ENCODE peak calls at places on chromosome 10, in ten cellular contexts. V is AG04449, A is brain microvascular endothelial cell, G is cardiac fibroblast, K is fibroblast of pulmonary artery, R is DND-41, F is keratinocyte, X is psoas muscle, Q is pancreas, N is lower lobe of right lung. O is an unnamed sample.

GRCh38 chr10:59868974-59869940 is 37.1 kb downstream of the CCDC6 start:
- DNase-seq in V (no peak), A (no peak), G (no peak), K (no peak), R (no peak), F (no peak), X (no peak), Q (no peak), N (no peak), O (no peak)

GRCh38 chr10:89916481-89916880 is 215.1 kb downstream of the KIF20B start:
- DNase-seq in V (no peak), A (no peak), G (peak), K (no peak), R (no peak), F (no peak), X (no peak), Q (no peak), N (no peak), O (no peak)

GRCh38 chr10:106935978-106936451 is 228.5 kb downstream of the SORCS1 start:
- DNase-seq in V (no peak), A (no peak), G (no peak), K (no peak), R (no peak), F (no peak), X (no peak), Q (no peak), N (no peak), O (peak)

GRCh38 chr10:17859492-17860156 is 50.5 kb downstream of the MRC1 start:
- DNase-seq in V (no peak), A (no peak), G (no peak), K (no peak), R (no peak), F (no peak), X (no peak), Q (no peak), N (no peak), O (peak)

GRCh38 chr10:50456711-50457110 is 167.0 kb downstream of the SGMS1 start:
- DNase-seq in V (no peak), A (no peak), G (no peak), K (no peak), R (no peak), F (no peak), X (no peak), Q (no peak), N (no peak), O (peak)

GRCh38 chr10:130396044-130396443 is 259.9 kb downstream of the GLRX3 start:
- DNase-seq in V (no peak), A (no peak), G (no peak), K (no peak), R (no peak), F (no peak), X (no peak), Q (no peak), N (no peak), O (no peak)

GRCh38 chr10:127431525-127431924 is 117.6 kb upstream of the NPS start:
- DNase-seq in V (no peak), A (no peak), G (no peak), K (no peak), R (no peak), F (no peak), X (no peak), Q (no peak), N (no peak), O (no peak)

GRCh38 chr10:110411047-110411410 is 86.7 kb upstream of the DUSP5 start:
- DNase-seq in V (no peak), A (peak), G (peak), K (peak), R (no peak), F (no peak), X (no peak), Q (no peak), N (no peak), O (no peak)

GRCh38 chr10:88330174-88330573 is 252.9 kb downstream of the RNLS start:
- DNase-seq in V (no peak), A (no peak), G (peak), K (no peak), R (no peak), F (no peak), X (no peak), Q (no peak), N (no peak), O (no peak)

GRCh38 chr10:103111031-103111917 is 81.8 kb downstream of the NT5C2 start:
- DNase-seq in V (no peak), A (no peak), G (peak), K (peak), R (no peak), F (no peak), X (no peak), Q (no peak), N (no peak), O (peak)

GRCh38 chr10:124009616-124010015 is 83.8 kb downstream of the CHST15 start:
- DNase-seq in V (no peak), A (no peak), G (no peak), K (no peak), R (no peak), F (no peak), X (peak), Q (no peak), N (no peak), O (no peak)

GRCh38 chr10:58820862-58821559 is 308.3 kb downstream of the BICC1 start:
- DNase-seq in V (peak), A (peak), G (peak), K (peak), R (no peak), F (peak), X (no peak), Q (no peak), N (no peak), O (no peak)

GRCh38 chr10:130038611-130039109 is 72.0 kb downstream of the C10orf143 start:
- DNase-seq in V (no peak), A (no peak), G (no peak), K (no peak), R (no peak), F (no peak), X (no peak), Q (no peak), N (no peak), O (no peak)

GRCh38 chr10:66746711-66747110 is 179.1 kb upstream of the LRRTM3 start:
- DNase-seq in V (no peak), A (no peak), G (no peak), K (no peak), R (no peak), F (no peak), X (no peak), Q (no peak), N (no peak), O (no peak)

GRCh38 chr10:79285315-79286185 is 61.7 kb upstream of the PPIF start:
- DNase-seq in V (no peak), A (no peak), G (no peak), K (no peak), R (no peak), F (no peak), X (no peak), Q (no peak), N (no peak), O (peak)

GRCh38 chr10:49577182-49577925 is 32.8 kb upstream of the SLC18A3 start:
- DNase-seq in V (no peak), A (no peak), G (no peak), K (no peak), R (no peak), F (no peak), X (no peak), Q (no peak), N (no peak), O (peak)

GRCh38 chr10:33234779-33235178 is 99.7 kb downstream of the NRP1 start:
- DNase-seq in V (no peak), A (peak), G (peak), K (no peak), R (no peak), F (no peak), X (no peak), Q (no peak), N (no peak), O (no peak)

GRCh38 chr10:73625004-73625883 is 16.0 kb downstream of the MYOZ1 start:
- DNase-seq in V (no peak), A (peak), G (peak), K (peak), R (peak), F (no peak), X (no peak), Q (no peak), N (no peak), O (no peak)

GRCh38 chr10:47259521-47259920 is 40.5 kb upstream of the GDF10 start:
- DNase-seq in V (no peak), A (no peak), G (no peak), K (no peak), R (no peak), F (no peak), X (no peak), Q (no peak), N (no peak), O (no peak)

GRCh38 chr10:33145451-33146188 is 187.6 kb upstream of the ITGB1 start:
- DNase-seq in V (no peak), A (no peak), G (peak), K (no peak), R (no peak), F (no peak), X (no peak), Q (no peak), N (no peak), O (no peak)

GRCh38 chr10:77493851-77494788 is 143.5 kb downstream of the KCNMA1 start:
- DNase-seq in V (no peak), A (no peak), G (peak), K (peak), R (no peak), F (no peak), X (no peak), Q (no peak), N (no peak), O (peak)

GRCh38 chr10:71975891-71976725 is 11.9 kb downstream of the CHST3 start:
- DNase-seq in V (no peak), A (peak), G (peak), K (peak), R (no peak), F (no peak), X (peak), Q (no peak), N (no peak), O (no peak)

GRCh38 chr10:1515121-1515779 is 222.1 kb downstream of the ADARB2 start:
- DNase-seq in V (no peak), A (no peak), G (no peak), K (no peak), R (no peak), F (no peak), X (no peak), Q (no peak), N (no peak), O (no peak)

GRCh38 chr10:23694921-23695824 is 256.3 kb downstream of the OTUD1 start:
- DNase-seq in V (no peak), A (no peak), G (no peak), K (no peak), R (no peak), F (no peak), X (no peak), Q (no peak), N (no peak), O (no peak)

GRCh38 chr10:23694446-23694920 is 255.6 kb downstream of the OTUD1 start:
- DNase-seq in V (no peak), A (no peak), G (no peak), K (no peak), R (no peak), F (no peak), X (no peak), Q (no peak), N (peak), O (no peak)

GRCh38 chr10:23695825-23696420 is 257.0 kb downstream of the OTUD1 start:
- DNase-seq in V (no peak), A (no peak), G (no peak), K (no peak), R (no peak), F (no peak), X (no peak), Q (no peak), N (no peak), O (no peak)

GRCh38 chr10:23693895-23694294 is 255.0 kb downstream of the OTUD1 start:
- DNase-seq in V (no peak), A (no peak), G (no peak), K (no peak), R (no peak), F (no peak), X (no peak), Q (no peak), N (no peak), O (no peak)

GRCh38 chr10:23693398-23693797 is 254.5 kb downstream of the OTUD1 start:
- DNase-seq in V (no peak), A (no peak), G (no peak), K (no peak), R (no peak), F (no peak), X (no peak), Q (no peak), N (peak), O (no peak)
- TF ChIP-seq CTCF in V (peak), A (peak), G (no peak), K (no peak), R (no peak), F (no peak), X (no peak), Q (no peak), N (no peak), O (no peak)

GRCh38 chr10:23439920-23440875 is 1.3 kb downstream of the OTUD1 start:
- DNase-seq in V (no peak), A (peak), G (peak), K (peak), R (no peak), F (no peak), X (peak), Q (peak), N (peak), O (peak)

GRCh38 chr10:23435378-23435777 is 3.5 kb upstream of the OTUD1 start:
- DNase-seq in V (no peak), A (no peak), G (no peak), K (no peak), R (no peak), F (no peak), X (no peak), Q (no peak), N (no peak), O (no peak)

GRCh38 chr10:23438547-23439451 is at the start of gene OTUD1:
- DNase-seq in V (peak), A (peak), G (peak), K (peak), R (peak), F (peak), X (peak), Q (peak), N (peak), O (peak)

GRCh38 chr10:23439452-23439919 is 611 bp downstream of the OTUD1 start:
- DNase-seq in V (no peak), A (no peak), G (peak), K (peak), R (no peak), F (no peak), X (no peak), Q (no peak), N (no peak), O (no peak)

DNA sequence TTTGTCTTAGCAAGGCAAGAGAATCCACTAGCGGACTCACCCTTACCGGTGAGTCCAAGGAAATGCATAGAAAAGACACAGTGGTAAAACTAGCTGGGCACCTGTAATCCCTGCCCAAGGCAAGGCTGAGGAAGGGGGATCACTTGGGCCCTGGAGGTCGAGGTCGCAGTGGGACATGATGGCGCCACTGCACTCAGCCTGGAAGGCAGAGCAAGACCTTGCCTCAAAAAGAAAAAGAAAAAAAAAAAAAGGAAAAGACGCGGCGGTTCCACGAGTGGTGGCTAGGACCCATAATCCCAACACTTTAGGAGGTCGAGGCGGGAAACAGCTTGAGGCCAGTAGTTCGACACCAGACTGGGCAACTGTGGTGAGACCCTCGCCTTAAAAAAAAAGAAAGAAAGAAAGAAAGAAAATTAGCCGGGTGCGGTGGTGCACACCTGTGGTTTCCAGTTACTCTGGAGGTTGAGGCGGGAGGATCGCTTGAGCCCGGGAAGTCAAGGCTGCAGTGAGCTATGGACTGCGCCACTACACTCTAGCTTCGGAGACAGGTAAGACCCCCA is 808 bp upstream of the OTUD1 start:
- DNase-seq in V (no peak), A (no peak), G (no peak), K (no peak), R (no peak), F (no peak), X (no peak), Q (no peak), N (no peak), O (no peak)
- H3K4me3 ChIP-seq in V (peak), A (peak), G (peak), K (peak), R (no peak), F (no peak), X (peak), Q (peak), N (peak), O (peak)

DNA sequence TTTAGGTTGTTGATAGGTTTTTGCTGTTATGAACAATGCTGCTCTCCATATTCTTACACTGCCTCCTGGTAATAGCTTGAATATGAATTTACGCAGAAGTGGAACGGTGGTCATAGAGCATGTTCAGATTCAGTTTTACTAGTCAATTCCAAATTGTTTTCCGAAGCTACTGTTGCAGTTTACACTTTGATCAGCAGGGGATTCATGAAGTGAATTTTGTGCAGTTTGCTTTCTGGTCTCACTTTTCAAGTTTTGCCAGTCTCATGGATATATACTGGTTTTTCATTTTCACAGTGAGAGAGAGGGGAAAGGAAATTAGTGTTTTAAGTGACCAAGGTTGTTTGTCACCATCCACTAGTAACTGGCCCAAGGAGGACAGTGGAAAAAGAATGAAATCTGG is 171.3 kb downstream of the PRKCQ start:
- DNase-seq in V (no peak), A (no peak), G (no peak), K (no peak), R (no peak), F (no peak), X (no peak), Q (no peak), N (no peak), O (no peak)
- TF ChIP-seq CTCF in V (no peak), A (no peak), G (peak), K (peak), R (peak), F (no peak), X (peak), Q (no peak), N (no peak), O (no peak)

GRCh38 chr10:31508234-31508633 is 189.2 kb downstream of the ZEB1 start:
- DNase-seq in V (no peak), A (no peak), G (no peak), K (no peak), R (no peak), F (no peak), X (no peak), Q (no peak), N (no peak), O (no peak)
- H3K4me3 ChIP-seq in V (no peak), A (no peak), G (no peak), K (no peak), R (no peak), F (no peak), X (no peak), Q (no peak), N (no peak), O (no peak)

GRCh38 chr10:125238682-125239081 is 78.3 kb upstream of the CTBP2 start:
- DNase-seq in V (no peak), A (no peak), G (no peak), K (no peak), R (no peak), F (no peak), X (no peak), Q (no peak), N (no peak), O (no peak)
- TF ChIP-seq CTCF in V (no peak), A (no peak), G (no peak), K (no peak), R (no peak), F (no peak), X (no peak), Q (no peak), N (no peak), O (no peak)

GRCh38 chr10:75408512-75408881 is 6.9 kb upstream of the ZNF503 start:
- DNase-seq in V (no peak), A (no peak), G (no peak), K (no peak), R (no peak), F (no peak), X (no peak), Q (peak), N (no peak), O (no peak)
- H3K4me3 ChIP-seq in V (peak), A (peak), G (peak), K (peak), R (no peak), F (peak), X (peak), Q (peak), N (peak), O (peak)

GRCh38 chr10:8402469-8403074 is 348.1 kb downstream of the GATA3 start:
- DNase-seq in V (no peak), A (no peak), G (peak), K (no peak), R (peak), F (no peak), X (no peak), Q (no peak), N (no peak), O (no peak)

GRCh38 chr10:8407561-8408021 is 353.1 kb downstream of the GATA3 start:
- DNase-seq in V (no peak), A (no peak), G (no peak), K (no peak), R (no peak), F (no peak), X (no peak), Q (no peak), N (no peak), O (no peak)

GRCh38 chr10:8403711-8404371 is 349.4 kb downstream of the GATA3 start:
- DNase-seq in V (no peak), A (no peak), G (no peak), K (no peak), R (peak), F (no peak), X (no peak), Q (no peak), N (no peak), O (peak)

GRCh38 chr10:8404721-8405120 is 350.2 kb downstream of the GATA3 start:
- DNase-seq in V (no peak), A (no peak), G (no peak), K (no peak), R (peak), F (no peak), X (no peak), Q (no peak), N (no peak), O (peak)

GRCh38 chr10:8405551-8405950 is 351.1 kb downstream of the GATA3 start:
- DNase-seq in V (no peak), A (no peak), G (peak), K (no peak), R (no peak), F (no peak), X (no peak), Q (no peak), N (no peak), O (no peak)
- TF ChIP-seq CTCF in V (no peak), A (no peak), G (no peak), K (no peak), R (no peak), F (no peak), X (no peak), Q (no peak), N (no peak), O (no peak)

DNA sequence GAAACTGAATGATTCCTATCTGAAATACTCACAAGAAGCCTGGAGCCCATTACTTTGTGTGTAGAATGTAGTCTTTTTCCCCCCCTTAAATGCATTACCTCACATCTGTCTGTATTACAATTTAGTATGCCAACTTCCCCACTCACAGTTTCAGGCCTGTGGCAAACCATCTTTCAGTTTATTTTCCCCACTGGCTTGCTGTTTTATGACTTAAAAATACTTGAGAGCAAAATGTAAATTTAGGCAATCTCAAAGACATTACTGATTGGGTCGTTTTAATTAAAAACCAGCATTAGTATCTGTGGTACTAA is 30.4 kb downstream of the PIP4K2A start:
- DNase-seq in V (no peak), A (no peak), G (no peak), K (no peak), R (no peak), F (no peak), X (no peak), Q (no peak), N (no peak), O (no peak)
- H3K4me3 ChIP-seq in V (no peak), A (no peak), G (no peak), K (no peak), R (no peak), F (no peak), X (no peak), Q (no peak), N (no peak), O (peak)

DNA sequence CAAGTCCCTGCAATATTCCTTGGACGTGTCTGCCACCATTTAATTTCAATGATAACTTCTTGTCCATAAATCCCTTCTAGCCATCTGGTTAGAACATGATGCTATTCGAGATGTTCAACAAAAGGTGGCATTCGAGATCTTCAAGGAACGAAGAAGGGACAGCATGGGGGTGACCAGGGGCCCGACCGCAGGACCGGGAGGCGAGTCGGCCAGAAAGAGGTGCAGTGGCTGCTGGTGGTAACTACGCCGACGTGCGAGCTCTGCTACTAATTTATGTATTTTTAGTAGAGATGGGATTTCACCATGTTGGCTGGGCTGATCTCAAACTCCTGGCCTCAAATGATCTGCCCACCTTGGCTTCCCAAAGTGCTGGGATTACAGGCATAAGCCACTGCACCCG is 4.7 kb downstream of the OPTN start:
- DNase-seq in V (no peak), A (no peak), G (no peak), K (no peak), R (no peak), F (no peak), X (no peak), Q (no peak), N (no peak), O (no peak)
- TF ChIP-seq CTCF in V (no peak), A (no peak), G (no peak), K (no peak), R (no peak), F (no peak), X (no peak), Q (no peak), N (no peak), O (no peak)

O was measured in GM12865.